ENCODE peak calls at places on chromosomes 4 and X, in six cellular contexts. One of them, this sample, is unnamed.
A peak's percentile ranks its signal among the peaks of the same experiment; 100 is the strongest.

GRCh38 chr4:100895572-100896197 is 377.9 kb upstream of the EMCN start:
- DNase-seq in fibroblast of the aortic adventitia: peak; percentile 23
- DNase-seq in GM03348: peak; percentile 20
- DNase-seq in ovary: no peak
- DNase-seq in HL-60: no peak
- DNase-seq in NCI-H1105 treated with DMSO at 0.1 percent for 48 hours: no peak
- DNase-seq in this sample: peak; percentile 10

GRCh38 chrX:84469226-84469625 is 33.0 kb downstream of the HDX start:
- DNase-seq in fibroblast of the aortic adventitia: peak; percentile 3
- DNase-seq in GM03348: no peak
- DNase-seq in ovary: no peak
- DNase-seq in HL-60: no peak
- DNase-seq in NCI-H1105 treated with DMSO at 0.1 percent for 48 hours: peak; percentile 63
- DNase-seq in this sample: peak; percentile 7

GRCh38 chrX:49988128-49988527 is 65.7 kb downstream of the CLCN5 start:
- DNase-seq in fibroblast of the aortic adventitia: no peak
- DNase-seq in GM03348: no peak
- DNase-seq in ovary: no peak
- DNase-seq in HL-60: no peak
- DNase-seq in NCI-H1105 treated with DMSO at 0.1 percent for 48 hours: no peak
- DNase-seq in this sample: no peak

GRCh38 chr4:125481334-125481733 is 166.6 kb downstream of the FAT4 start:
- DNase-seq in fibroblast of the aortic adventitia: no peak
- DNase-seq in GM03348: no peak
- DNase-seq in ovary: no peak
- DNase-seq in HL-60: no peak
- DNase-seq in NCI-H1105 treated with DMSO at 0.1 percent for 48 hours: no peak
- DNase-seq in this sample: no peak

GRCh38 chr4:85598936-85599335 is 124.0 kb downstream of the ARHGAP24 start:
- DNase-seq in fibroblast of the aortic adventitia: no peak
- DNase-seq in GM03348: no peak
- DNase-seq in ovary: no peak
- DNase-seq in HL-60: no peak
- DNase-seq in NCI-H1105 treated with DMSO at 0.1 percent for 48 hours: no peak
- DNase-seq in this sample: no peak

GRCh38 chrX:74535211-74535621 is 79.2 kb downstream of the RLIM start:
- DNase-seq in fibroblast of the aortic adventitia: peak; percentile 78
- DNase-seq in GM03348: peak; percentile 43
- DNase-seq in ovary: peak; percentile 36
- DNase-seq in HL-60: no peak
- DNase-seq in NCI-H1105 treated with DMSO at 0.1 percent for 48 hours: peak; percentile 57
- DNase-seq in this sample: peak; percentile 61

GRCh38 chr4:7371122-7371941 is 63.4 kb downstream of the PSAPL1 start:
- DNase-seq in fibroblast of the aortic adventitia: no peak
- DNase-seq in GM03348: peak; percentile 47
- DNase-seq in ovary: no peak
- DNase-seq in HL-60: no peak
- DNase-seq in NCI-H1105 treated with DMSO at 0.1 percent for 48 hours: no peak
- DNase-seq in this sample: no peak

GRCh38 chr4:148795156-148795864 is 353.1 kb upstream of the NR3C2 start:
- DNase-seq in fibroblast of the aortic adventitia: peak; percentile 95
- DNase-seq in GM03348: peak; percentile 13
- DNase-seq in ovary: no peak
- DNase-seq in HL-60: no peak
- DNase-seq in NCI-H1105 treated with DMSO at 0.1 percent for 48 hours: no peak
- DNase-seq in this sample: no peak

GRCh38 chrX:153913211-153913610 is 8.7 kb downstream of the AVPR2 start:
- DNase-seq in fibroblast of the aortic adventitia: no peak
- DNase-seq in GM03348: no peak
- DNase-seq in ovary: no peak
- DNase-seq in HL-60: peak; percentile 10
- DNase-seq in NCI-H1105 treated with DMSO at 0.1 percent for 48 hours: no peak
- DNase-seq in this sample: no peak

GRCh38 chr4:16250665-16251365 is 24.5 kb upstream of the TAPT1 start:
- DNase-seq in fibroblast of the aortic adventitia: peak; percentile 60
- DNase-seq in GM03348: no peak
- DNase-seq in ovary: no peak
- DNase-seq in HL-60: no peak
- DNase-seq in NCI-H1105 treated with DMSO at 0.1 percent for 48 hours: no peak
- DNase-seq in this sample: peak; percentile 42

GRCh38 chr4:23212558-23212957 is 519.8 kb downstream of the GBA3 start:
- DNase-seq in fibroblast of the aortic adventitia: no peak
- DNase-seq in GM03348: no peak
- DNase-seq in ovary: no peak
- DNase-seq in HL-60: no peak
- DNase-seq in NCI-H1105 treated with DMSO at 0.1 percent for 48 hours: no peak
- DNase-seq in this sample: no peak

GRCh38 chr4:25098964-25099843 is 61.0 kb downstream of the SEPSECS start:
- DNase-seq in fibroblast of the aortic adventitia: peak; percentile 84
- DNase-seq in GM03348: peak; percentile 66
- DNase-seq in ovary: peak; percentile 71
- DNase-seq in HL-60: no peak
- DNase-seq in NCI-H1105 treated with DMSO at 0.1 percent for 48 hours: no peak
- DNase-seq in this sample: peak; percentile 74

GRCh38 chr4:24303926-24304325 is 280.4 kb downstream of the DHX15 start:
- DNase-seq in fibroblast of the aortic adventitia: no peak
- DNase-seq in GM03348: no peak
- DNase-seq in ovary: no peak
- DNase-seq in HL-60: no peak
- DNase-seq in NCI-H1105 treated with DMSO at 0.1 percent for 48 hours: no peak
- DNase-seq in this sample: no peak

GRCh38 chr4:7516773-7517144 is 82.0 kb upstream of the PSAPL1 start:
- DNase-seq in fibroblast of the aortic adventitia: no peak
- DNase-seq in GM03348: no peak
- DNase-seq in ovary: peak; percentile 40
- DNase-seq in HL-60: no peak
- DNase-seq in NCI-H1105 treated with DMSO at 0.1 percent for 48 hours: no peak
- DNase-seq in this sample: no peak

GRCh38 chr4:108247511-108248088 is 78.9 kb upstream of the LEF1 start:
- DNase-seq in fibroblast of the aortic adventitia: no peak
- DNase-seq in GM03348: no peak
- DNase-seq in ovary: no peak
- DNase-seq in HL-60: no peak
- DNase-seq in NCI-H1105 treated with DMSO at 0.1 percent for 48 hours: peak; percentile 97
- DNase-seq in this sample: no peak

This sample was measured in foreskin fibroblast.